ENCODE peak calls at places on chromosomes 16 and 17, in five cellular contexts. One of them, this sample, is unnamed.
A peak's percentile ranks its signal among the peaks of the same experiment; 100 is the strongest.

GRCh38 chr16:1543085-1543896 is 9.8 kb downstream of the TMEM204 start:
- ATAC-seq in activated B cell treated with CpG ODN at 0.5 μM for 24 hours: peak; percentile 78
- ATAC-seq in T-helper 17 cell: peak; percentile 74
- ATAC-seq in Right ventricle myocardium superior: peak; percentile 32
- ATAC-seq in activated naive CD8-positive, alpha-beta T cell treated with anti-CD3 and anti-CD28 coated beads, Interleukin-2, amount 50 U/mL, for 24 hours: peak; percentile 95
- ATAC-seq in this sample: peak; percentile 74

GRCh38 chr17:80327518-80327917 is 66.9 kb downstream of the RNF213 start:
- ATAC-seq in Right ventricle myocardium superior: no peak
- ATAC-seq in T-helper 17 cell: no peak
- ATAC-seq in activated B cell treated with CpG ODN at 0.5 μM for 24 hours: no peak
- ATAC-seq in activated naive CD8-positive, alpha-beta T cell treated with anti-CD3 and anti-CD28 coated beads, Interleukin-2, amount 50 U/mL, for 24 hours: no peak
- ATAC-seq in this sample: no peak

GRCh38 chr16:56370836-56371235 is 54.5 kb downstream of the AMFR start:
- ATAC-seq in activated B cell treated with CpG ODN at 0.5 μM for 24 hours: no peak
- ATAC-seq in activated naive CD8-positive, alpha-beta T cell treated with anti-CD3 and anti-CD28 coated beads, Interleukin-2, amount 50 U/mL, for 24 hours: no peak
- ATAC-seq in Right ventricle myocardium superior: peak; percentile 72
- ATAC-seq in T-helper 17 cell: no peak
- ATAC-seq in this sample: no peak

GRCh38 chr16:87722590-87723223 is 43.1 kb downstream of the KLHDC4 start:
- ATAC-seq in activated naive CD8-positive, alpha-beta T cell treated with anti-CD3 and anti-CD28 coated beads, Interleukin-2, amount 50 U/mL, for 24 hours: no peak
- ATAC-seq in Right ventricle myocardium superior: no peak
- ATAC-seq in T-helper 17 cell: no peak
- ATAC-seq in activated B cell treated with CpG ODN at 0.5 μM for 24 hours: no peak
- ATAC-seq in this sample: no peak

GRCh38 chr17:50908860-50909764 is 43.0 kb upstream of the TOB1 start:
- ATAC-seq in T-helper 17 cell: peak; percentile 77
- ATAC-seq in Right ventricle myocardium superior: peak; percentile 86
- ATAC-seq in activated B cell treated with CpG ODN at 0.5 μM for 24 hours: no peak
- ATAC-seq in activated naive CD8-positive, alpha-beta T cell treated with anti-CD3 and anti-CD28 coated beads, Interleukin-2, amount 50 U/mL, for 24 hours: peak; percentile 30
- ATAC-seq in this sample: no peak

GRCh38 chr17:10589553-10590145 is 40.2 kb upstream of the MYH2 start:
- ATAC-seq in activated naive CD8-positive, alpha-beta T cell treated with anti-CD3 and anti-CD28 coated beads, Interleukin-2, amount 50 U/mL, for 24 hours: no peak
- ATAC-seq in Right ventricle myocardium superior: no peak
- ATAC-seq in activated B cell treated with CpG ODN at 0.5 μM for 24 hours: no peak
- ATAC-seq in T-helper 17 cell: no peak
- ATAC-seq in this sample: no peak

GRCh38 chr16:15790458-15790857 is 66.4 kb downstream of the MYH11 start:
- ATAC-seq in activated B cell treated with CpG ODN at 0.5 μM for 24 hours: no peak
- ATAC-seq in Right ventricle myocardium superior: no peak
- ATAC-seq in T-helper 17 cell: no peak
- ATAC-seq in activated naive CD8-positive, alpha-beta T cell treated with anti-CD3 and anti-CD28 coated beads, Interleukin-2, amount 50 U/mL, for 24 hours: no peak
- ATAC-seq in this sample: no peak

GRCh38 chr17:44209786-44210341 is 9.6 kb downstream of the UBTF start:
- ATAC-seq in T-helper 17 cell: peak; percentile 39
- ATAC-seq in activated naive CD8-positive, alpha-beta T cell treated with anti-CD3 and anti-CD28 coated beads, Interleukin-2, amount 50 U/mL, for 24 hours: peak; percentile 64
- ATAC-seq in activated B cell treated with CpG ODN at 0.5 μM for 24 hours: peak; percentile 11
- ATAC-seq in Right ventricle myocardium superior: no peak
- ATAC-seq in this sample: peak; percentile 39

GRCh38 chr17:78381601-78382168 is 3.2 kb downstream of the PGS1 start:
- ATAC-seq in activated naive CD8-positive, alpha-beta T cell treated with anti-CD3 and anti-CD28 coated beads, Interleukin-2, amount 50 U/mL, for 24 hours: peak; percentile 35
- ATAC-seq in T-helper 17 cell: peak; percentile 80
- ATAC-seq in Right ventricle myocardium superior: no peak
- ATAC-seq in activated B cell treated with CpG ODN at 0.5 μM for 24 hours: peak; percentile 40
- ATAC-seq in this sample: peak; percentile 38

GRCh38 chr17:77356109-77356689 is 215.4 kb downstream of the SEC14L1 start:
- ATAC-seq in activated B cell treated with CpG ODN at 0.5 μM for 24 hours: peak; percentile 25
- ATAC-seq in T-helper 17 cell: peak; percentile 27
- ATAC-seq in activated naive CD8-positive, alpha-beta T cell treated with anti-CD3 and anti-CD28 coated beads, Interleukin-2, amount 50 U/mL, for 24 hours: no peak
- ATAC-seq in Right ventricle myocardium superior: no peak
- ATAC-seq in this sample: peak; percentile 46

GRCh38 chr16:68115851-68116250 is 30.7 kb downstream of the NFATC3 start:
- ATAC-seq in Right ventricle myocardium superior: no peak
- ATAC-seq in activated B cell treated with CpG ODN at 0.5 μM for 24 hours: no peak
- ATAC-seq in activated naive CD8-positive, alpha-beta T cell treated with anti-CD3 and anti-CD28 coated beads, Interleukin-2, amount 50 U/mL, for 24 hours: no peak
- ATAC-seq in T-helper 17 cell: no peak
- ATAC-seq in this sample: no peak

GRCh38 chr16:674968-675883 is at the start of gene RHBDL1:
- ATAC-seq in T-helper 17 cell: no peak
- ATAC-seq in Right ventricle myocardium superior: no peak
- ATAC-seq in activated B cell treated with CpG ODN at 0.5 μM for 24 hours: no peak
- ATAC-seq in activated naive CD8-positive, alpha-beta T cell treated with anti-CD3 and anti-CD28 coated beads, Interleukin-2, amount 50 U/mL, for 24 hours: no peak
- ATAC-seq in this sample: no peak

GRCh38 chr16:29664133-29664912 is 1.3 kb downstream of the SPN start:
- ATAC-seq in Right ventricle myocardium superior: no peak
- ATAC-seq in activated B cell treated with CpG ODN at 0.5 μM for 24 hours: peak; percentile 18
- ATAC-seq in T-helper 17 cell: peak; percentile 40
- ATAC-seq in activated naive CD8-positive, alpha-beta T cell treated with anti-CD3 and anti-CD28 coated beads, Interleukin-2, amount 50 U/mL, for 24 hours: peak; percentile 23
- ATAC-seq in this sample: no peak

GRCh38 chr16:87132361-87133014 is 184.7 kb downstream of the C16orf95 start:
- ATAC-seq in activated B cell treated with CpG ODN at 0.5 μM for 24 hours: no peak
- ATAC-seq in activated naive CD8-positive, alpha-beta T cell treated with anti-CD3 and anti-CD28 coated beads, Interleukin-2, amount 50 U/mL, for 24 hours: no peak
- ATAC-seq in T-helper 17 cell: no peak
- ATAC-seq in Right ventricle myocardium superior: peak; percentile 59
- ATAC-seq in this sample: no peak

GRCh38 chr16:47025641-47026040 is 52.2 kb upstream of the DNAJA2 start:
- ATAC-seq in Right ventricle myocardium superior: no peak
- ATAC-seq in activated naive CD8-positive, alpha-beta T cell treated with anti-CD3 and anti-CD28 coated beads, Interleukin-2, amount 50 U/mL, for 24 hours: no peak
- ATAC-seq in T-helper 17 cell: no peak
- ATAC-seq in activated B cell treated with CpG ODN at 0.5 μM for 24 hours: no peak
- ATAC-seq in this sample: no peak

GRCh38 chr16:1778200-1779179 is 3.9 kb downstream of the SPSB3 start:
- ATAC-seq in activated B cell treated with CpG ODN at 0.5 μM for 24 hours: no peak
- ATAC-seq in T-helper 17 cell: no peak
- ATAC-seq in Right ventricle myocardium superior: no peak
- ATAC-seq in activated naive CD8-positive, alpha-beta T cell treated with anti-CD3 and anti-CD28 coated beads, Interleukin-2, amount 50 U/mL, for 24 hours: no peak
- ATAC-seq in this sample: no peak

GRCh38 chr17:40179923-40180659 is 2.8 kb downstream of the RAPGEFL1 start:
- ATAC-seq in Right ventricle myocardium superior: no peak
- ATAC-seq in activated B cell treated with CpG ODN at 0.5 μM for 24 hours: no peak
- ATAC-seq in activated naive CD8-positive, alpha-beta T cell treated with anti-CD3 and anti-CD28 coated beads, Interleukin-2, amount 50 U/mL, for 24 hours: no peak
- ATAC-seq in T-helper 17 cell: no peak
- ATAC-seq in this sample: peak; percentile 42

GRCh38 chr17:73826872-73827228 is 182.6 kb upstream of the SDK2 start:
- ATAC-seq in activated B cell treated with CpG ODN at 0.5 μM for 24 hours: no peak
- ATAC-seq in Right ventricle myocardium superior: no peak
- ATAC-seq in T-helper 17 cell: no peak
- ATAC-seq in activated naive CD8-positive, alpha-beta T cell treated with anti-CD3 and anti-CD28 coated beads, Interleukin-2, amount 50 U/mL, for 24 hours: no peak
- ATAC-seq in this sample: peak; percentile 29

GRCh38 chr16:78249056-78249455 is 149.6 kb downstream of the WWOX start:
- ATAC-seq in activated naive CD8-positive, alpha-beta T cell treated with anti-CD3 and anti-CD28 coated beads, Interleukin-2, amount 50 U/mL, for 24 hours: no peak
- ATAC-seq in T-helper 17 cell: no peak
- ATAC-seq in activated B cell treated with CpG ODN at 0.5 μM for 24 hours: no peak
- ATAC-seq in Right ventricle myocardium superior: peak; percentile 76
- ATAC-seq in this sample: no peak

GRCh38 chr16:29699324-29700219 is 20.6 kb downstream of the QPRT start:
- ATAC-seq in T-helper 17 cell: no peak
- ATAC-seq in activated naive CD8-positive, alpha-beta T cell treated with anti-CD3 and anti-CD28 coated beads, Interleukin-2, amount 50 U/mL, for 24 hours: no peak
- ATAC-seq in Right ventricle myocardium superior: no peak
- ATAC-seq in activated B cell treated with CpG ODN at 0.5 μM for 24 hours: no peak
- ATAC-seq in this sample: no peak

GRCh38 chr17:79622776-79623175 is 11.9 kb upstream of the RBFOX3 start:
- ATAC-seq in Right ventricle myocardium superior: no peak
- ATAC-seq in T-helper 17 cell: no peak
- ATAC-seq in activated B cell treated with CpG ODN at 0.5 μM for 24 hours: no peak
- ATAC-seq in activated naive CD8-positive, alpha-beta T cell treated with anti-CD3 and anti-CD28 coated beads, Interleukin-2, amount 50 U/mL, for 24 hours: no peak
- ATAC-seq in this sample: no peak

GRCh38 chr16:65781855-65782254 is 584.6 kb upstream of the CDH5 start:
- ATAC-seq in T-helper 17 cell: no peak
- ATAC-seq in activated naive CD8-positive, alpha-beta T cell treated with anti-CD3 and anti-CD28 coated beads, Interleukin-2, amount 50 U/mL, for 24 hours: no peak
- ATAC-seq in activated B cell treated with CpG ODN at 0.5 μM for 24 hours: no peak
- ATAC-seq in Right ventricle myocardium superior: no peak
- ATAC-seq in this sample: no peak

GRCh38 chr17:82042649-82043048 is 5.2 kb upstream of the DCXR start:
- ATAC-seq in Right ventricle myocardium superior: no peak
- ATAC-seq in activated B cell treated with CpG ODN at 0.5 μM for 24 hours: no peak
- ATAC-seq in activated naive CD8-positive, alpha-beta T cell treated with anti-CD3 and anti-CD28 coated beads, Interleukin-2, amount 50 U/mL, for 24 hours: no peak
- ATAC-seq in T-helper 17 cell: no peak
- ATAC-seq in this sample: no peak

GRCh38 chr16:80029706-80030481 is 429.4 kb upstream of the MAF start:
- ATAC-seq in Right ventricle myocardium superior: no peak
- ATAC-seq in T-helper 17 cell: no peak
- ATAC-seq in activated naive CD8-positive, alpha-beta T cell treated with anti-CD3 and anti-CD28 coated beads, Interleukin-2, amount 50 U/mL, for 24 hours: no peak
- ATAC-seq in activated B cell treated with CpG ODN at 0.5 μM for 24 hours: no peak
- ATAC-seq in this sample: no peak

GRCh38 chr17:39915559-39915958 is 2.9 kb downstream of the GSDMB start:
- ATAC-seq in T-helper 17 cell: no peak
- ATAC-seq in Right ventricle myocardium superior: no peak
- ATAC-seq in activated naive CD8-positive, alpha-beta T cell treated with anti-CD3 and anti-CD28 coated beads, Interleukin-2, amount 50 U/mL, for 24 hours: peak; percentile 47
- ATAC-seq in activated B cell treated with CpG ODN at 0.5 μM for 24 hours: no peak
- ATAC-seq in this sample: peak; percentile 74

GRCh38 chr17:50212121-50212843 is 10.9 kb upstream of the COL1A1 start:
- ATAC-seq in activated naive CD8-positive, alpha-beta T cell treated with anti-CD3 and anti-CD28 coated beads, Interleukin-2, amount 50 U/mL, for 24 hours: no peak
- ATAC-seq in Right ventricle myocardium superior: no peak
- ATAC-seq in T-helper 17 cell: no peak
- ATAC-seq in activated B cell treated with CpG ODN at 0.5 μM for 24 hours: no peak
- ATAC-seq in this sample: no peak

GRCh38 chr17:35188111-35188510 is 6.1 kb downstream of the SLC35G3 start:
- ATAC-seq in activated B cell treated with CpG ODN at 0.5 μM for 24 hours: no peak
- ATAC-seq in Right ventricle myocardium superior: no peak
- ATAC-seq in activated naive CD8-positive, alpha-beta T cell treated with anti-CD3 and anti-CD28 coated beads, Interleukin-2, amount 50 U/mL, for 24 hours: peak; percentile 71
- ATAC-seq in T-helper 17 cell: no peak
- ATAC-seq in this sample: no peak